ENCODE peak calls at places on chromosomes 16 and 17, in four cellular contexts. One of them, this sample, is unnamed.

GRCh38 chr17:82328141-82328993 is 5.2 kb downstream of the SECTM1 start:
- DNase-seq in GM06990: no peak
- DNase-seq in AML-193: no peak
- DNase-seq in globus pallidus: no peak
- DNase-seq in this sample: no peak

GRCh38 chr17:73304438-73304837 is 7.4 kb downstream of the CDC42EP4 start:
- DNase-seq in GM06990: no peak
- DNase-seq in AML-193: no peak
- DNase-seq in globus pallidus: no peak
- DNase-seq in this sample: no peak

GRCh38 chr17:8941980-8942617 is 23.4 kb downstream of the PIK3R5 start:
- DNase-seq in GM06990: peak
- DNase-seq in AML-193: no peak
- DNase-seq in globus pallidus: no peak
- DNase-seq in this sample: no peak

GRCh38 chr17:19319771-19320505 is 42.6 kb downstream of the B9D1 start:
- DNase-seq in GM06990: no peak
- DNase-seq in AML-193: no peak
- DNase-seq in globus pallidus: no peak
- DNase-seq in this sample: no peak

GRCh38 chr16:76125871-76126270 is 151.3 kb upstream of the CNTNAP4 start:
- DNase-seq in GM06990: no peak
- DNase-seq in AML-193: no peak
- DNase-seq in globus pallidus: no peak
- DNase-seq in this sample: no peak

GRCh38 chr16:57071840-57072541 is 20.4 kb upstream of the CPNE2 start:
- DNase-seq in GM06990: no peak
- DNase-seq in AML-193: no peak
- DNase-seq in globus pallidus: no peak
- DNase-seq in this sample: peak

GRCh38 chr17:50036455-50037320 is 19.2 kb upstream of the ITGA3 start:
- DNase-seq in GM06990: no peak
- DNase-seq in AML-193: no peak
- DNase-seq in globus pallidus: no peak
- DNase-seq in this sample: no peak

GRCh38 chr16:21190599-21190998 is 20.8 kb downstream of the ZP2 start:
- DNase-seq in GM06990: no peak
- DNase-seq in AML-193: no peak
- DNase-seq in globus pallidus: no peak
- DNase-seq in this sample: no peak

GRCh38 chr17:7336240-7337175 is at the start of gene ACAP1:
- DNase-seq in GM06990: peak
- DNase-seq in AML-193: peak
- DNase-seq in globus pallidus: no peak
- DNase-seq in this sample: no peak

GRCh38 chr17:42163113-42163512 is 8.3 kb upstream of the RAB5C start:
- DNase-seq in GM06990: no peak
- DNase-seq in AML-193: no peak
- DNase-seq in globus pallidus: no peak
- DNase-seq in this sample: no peak

GRCh38 chr16:35011-35775 is 18.2 kb downstream of the POLR3K start:
- DNase-seq in GM06990: peak
- DNase-seq in AML-193: peak
- DNase-seq in globus pallidus: peak
- DNase-seq in this sample: no peak

GRCh38 chr17:50128441-50129302 is 1.3 kb downstream of the SAMD14 start:
- DNase-seq in GM06990: no peak
- DNase-seq in AML-193: no peak
- DNase-seq in globus pallidus: no peak
- DNase-seq in this sample: no peak